ENCODE peak calls at places on chromosomes 13 and 19, in seven cellular contexts. P is Calu3; L is activated T-cell treated with anti-CD3 and anti-CD28 coated beads for 1 hour; Y is A172; H is HT-29; R is effector CD4-positive, alpha-beta T cell; N is activated B cell treated with CpG ODN at 0.5 μM for 24 hours. V is an unnamed sample.

GRCh38 chr19:18292810-18293641 is 11.6 kb upstream of the JUND start:
- DNase-seq in P (peak; percentile 34), Y (peak; percentile 60), H (peak; percentile 15), R (no peak), N (peak; percentile 55), L (no peak), V (peak; percentile 71)

GRCh38 chr13:72527333-72527732 is 200.1 kb downstream of the MZT1 start:
- DNase-seq in L (no peak), N (no peak), P (no peak), Y (no peak), H (no peak), R (no peak), V (no peak)

GRCh38 chr19:13028027-13028426 is 32.8 kb downstream of the NFIX start:
- DNase-seq in L (no peak), N (no peak), H (no peak), R (no peak), Y (no peak), P (no peak), V (no peak)

GRCh38 chr19:45076029-45076850 is at the start of gene ZNF296:
- DNase-seq in L (peak; percentile 69), N (peak; percentile 85), P (peak; percentile 93), Y (no peak), H (peak; percentile 89), R (peak; percentile 67), V (peak; percentile 83)

GRCh38 chr13:70714993-70715392 is 606.7 kb upstream of the KLHL1 start:
- DNase-seq in R (no peak), H (peak; percentile 31), P (no peak), Y (no peak), N (no peak), L (no peak), V (no peak)

GRCh38 chr13:46731535-46731934 is 65.4 kb downstream of the ESD start:
- DNase-seq in P (no peak), N (no peak), R (no peak), Y (no peak), L (no peak), H (no peak), V (no peak)

GRCh38 chr13:33006646-33007045 is 9.6 kb upstream of the KL start:
- DNase-seq in L (no peak), H (no peak), N (no peak), R (no peak), Y (no peak), P (no peak), V (no peak)

GRCh38 chr13:23578411-23579071 is 8.3 kb downstream of the TNFRSF19 start:
- DNase-seq in N (peak; percentile 54), P (peak; percentile 78), Y (peak; percentile 42), R (peak; percentile 37), H (no peak), L (peak; percentile 43), V (peak; percentile 61)

GRCh38 chr13:20891768-20892167 is 10.8 kb downstream of the XPO4 start:
- DNase-seq in H (no peak), Y (no peak), P (no peak), N (no peak), L (no peak), R (no peak), V (no peak)

GRCh38 chr19:19534556-19535265 is 3.4 kb upstream of the CILP2 start:
- DNase-seq in L (no peak), P (no peak), Y (no peak), R (no peak), N (no peak), H (no peak), V (no peak)

GRCh38 chr13:38872693-38873092 is 117.9 kb downstream of the STOML3 start:
- DNase-seq in P (peak; percentile 57), R (no peak), N (no peak), Y (peak; percentile 21), H (peak; percentile 52), L (peak; percentile 2), V (peak; percentile 15)

GRCh38 chr19:55224038-55224665 is 4.4 kb downstream of the TMEM86B start:
- DNase-seq in P (no peak), Y (no peak), R (no peak), L (no peak), N (no peak), H (no peak), V (no peak)

GRCh38 chr19:48969276-48970138 is 4.4 kb downstream of the FTL start:
- DNase-seq in L (no peak), Y (peak; percentile 48), N (no peak), R (no peak), P (no peak), H (no peak), V (no peak)

GRCh38 chr13:96229356-96229755 is 139.4 kb downstream of the HS6ST3 start:
- DNase-seq in H (peak; percentile 65), P (no peak), N (no peak), Y (peak; percentile 25), R (no peak), L (no peak), V (no peak)

GRCh38 chr19:18479964-18480723 is 41.7 kb downstream of the ELL start:
- DNase-seq in R (no peak), L (no peak), H (no peak), P (no peak), N (no peak), Y (peak; percentile 58), V (no peak)

GRCh38 chr19:43848821-43849220 is 21.7 kb downstream of the ZNF283 start:
- DNase-seq in L (no peak), Y (no peak), N (no peak), P (no peak), R (no peak), H (no peak), V (no peak)

GRCh38 chr19:33434886-33435705 is 61.6 kb downstream of the CEBPG start:
- DNase-seq in H (peak; percentile 24), R (no peak), Y (peak; percentile 64), P (peak; percentile 41), L (no peak), N (no peak), V (no peak)

GRCh38 chr13:51000576-51001260 is 91.1 kb downstream of the RNASEH2B start:
- DNase-seq in R (no peak), H (no peak), L (no peak), N (no peak), Y (no peak), P (no peak), V (no peak)

GRCh38 chr19:7970716-7971448 is 27.4 kb upstream of the TIMM44 start:
- DNase-seq in N (peak; percentile 17), R (no peak), L (no peak), H (peak; percentile 41), Y (peak; percentile 41), P (peak; percentile 46), V (peak; percentile 11)

GRCh38 chr19:14614099-14614412 is 31.2 kb downstream of the CLEC17A start:
- DNase-seq in H (no peak), N (no peak), R (no peak), P (no peak), Y (no peak), L (no peak), V (peak; percentile 89)

GRCh38 chr13:111965466-111966214 is 101.3 kb upstream of the SOX1 start:
- DNase-seq in N (no peak), R (no peak), L (no peak), H (no peak), Y (no peak), P (no peak), V (no peak)

V was measured in stimulated activated naive B cell treated with anti-CD40 and anti-IgM and Interleukin-4, amounts not matched to agents 10 μg/mL and 1 μg/mL and 100 μg/mL, for 72 hours.